ENCODE peak calls at places on chromosomes 7 and 10, in five cellular contexts. M is ELR, L is fibroblast of gingiva, V is left cardiac atrium, P is gastrocnemius medialis. Y is an unnamed sample.

GRCh38 chr10:90785782-90786181 is 72.1 kb downstream of the HTR7 start:
- DNase-seq in M (no peak), L (no peak), V (no peak), P (no peak), Y (no peak)

GRCh38 chr10:52466464-52466863 is 152.4 kb downstream of the DKK1 start:
- DNase-seq in M (peak; percentile 27), L (peak; percentile 39), V (no peak), P (no peak), Y (no peak)

GRCh38 chr7:96649981-96650380 is 59.7 kb downstream of the SEM1 start:
- DNase-seq in M (no peak), L (peak; percentile 4), V (no peak), P (no peak), Y (no peak)

GRCh38 chr7:134935701-134936100 is 50.6 kb upstream of the AGBL3 start:
- DNase-seq in M (no peak), L (no peak), V (no peak), P (no peak), Y (no peak)

GRCh38 chr7:2525161-2525930 is 5.8 kb downstream of the LFNG start:
- DNase-seq in M (no peak), L (no peak), V (no peak), P (no peak), Y (no peak)

GRCh38 chr7:44764665-44765578 is 16.3 kb downstream of the ZMIZ2 start:
- DNase-seq in M (peak; percentile 32), L (no peak), V (no peak), P (peak; percentile 80), Y (no peak)

GRCh38 chr10:35607475-35608316 is 2.6 kb downstream of the GJD4 start:
- DNase-seq in M (peak; percentile 8), L (no peak), V (peak; percentile 33), P (no peak), Y (no peak)

GRCh38 chr10:120392671-120393079 is 64.4 kb upstream of the PLPP4 start:
- DNase-seq in M (no peak), L (no peak), V (no peak), P (no peak), Y (no peak)

GRCh38 chr7:111388912-111389311 is 173.4 kb downstream of the IMMP2L start:
- DNase-seq in M (no peak), L (no peak), V (no peak), P (no peak), Y (no peak)

GRCh38 chr10:112810651-112811215 is 139.3 kb upstream of the TCF7L2 start:
- DNase-seq in M (no peak), L (no peak), V (no peak), P (no peak), Y (no peak)

GRCh38 chr10:58963723-58964124 is 212.7 kb upstream of the PHYHIPL start:
- DNase-seq in M (no peak), L (no peak), V (no peak), P (no peak), Y (no peak)

GRCh38 chr10:17062009-17062408 is 67.6 kb downstream of the CUBN start:
- DNase-seq in M (peak; percentile 91), L (peak; percentile 64), V (no peak), P (no peak), Y (no peak)

GRCh38 chr10:71123023-71123422 is 89.3 kb upstream of the UNC5B start:
- DNase-seq in M (no peak), L (no peak), V (no peak), P (no peak), Y (no peak)

GRCh38 chr10:3482200-3482993 is 302.6 kb downstream of the KLF6 start:
- DNase-seq in M (peak; percentile 93), L (peak; percentile 90), V (peak; percentile 47), P (peak; percentile 46), Y (peak; percentile 61)

GRCh38 chr10:986137-986825 is 2.0 kb upstream of the GTPBP4 start:
- DNase-seq in M (peak; percentile 88), L (no peak), V (no peak), P (no peak), Y (no peak)

GRCh38 chr10:124650820-124651401 is 93.3 kb downstream of the FAM53B start:
- DNase-seq in M (no peak), L (no peak), V (no peak), P (no peak), Y (no peak)

GRCh38 chr7:3232228-3232627 is 68.8 kb upstream of the SDK1 start:
- DNase-seq in M (no peak), L (peak; percentile 28), V (no peak), P (no peak), Y (no peak)

Y was measured in uterus.